ENCODE peak calls at places on chromosome X, in five cellular contexts. F, M, D, T and K are unnamed samples.

GRCh38 chrX:126489141-126489540 is 63.5 kb downstream of the DCAF12L1 start:
- DNase-seq in F (no peak), T (no peak), D (no peak), M (no peak), K (peak; percentile 26)

GRCh38 chrX:17923546-17923945 is 62.4 kb upstream of the RAI2 start:
- DNase-seq in F (no peak), D (no peak), T (no peak), M (no peak), K (no peak)

GRCh38 chrX:130085551-130085986 is 24.7 kb downstream of the ELF4 start:
- DNase-seq in M (peak; percentile 15), F (no peak), D (no peak), T (no peak), K (no peak)

GRCh38 chrX:150499240-150499639 is 69.2 kb upstream of the MTM1 start:
- DNase-seq in M (no peak), F (no peak), T (no peak), D (no peak), K (no peak)

GRCh38 chrX:17654116-17654515 is 83.2 kb upstream of the SCML1 start:
- DNase-seq in T (peak; percentile 56), F (no peak), M (no peak), D (no peak), K (no peak)

GRCh38 chrX:137891431-137891830 is 325.5 kb downstream of the ZIC3 start:
- DNase-seq in F (no peak), M (no peak), T (no peak), D (no peak), K (no peak)

GRCh38 chrX:103730147-103730546 is 19.4 kb downstream of the TMEM31 start:
- DNase-seq in T (no peak), F (no peak), D (no peak), M (no peak), K (no peak)

GRCh38 chrX:134971926-134972325 is 18.9 kb upstream of the SMIM10 start:
- DNase-seq in D (no peak), F (no peak), M (peak; percentile 11), T (no peak), K (no peak)

GRCh38 chrX:2632533-2633504 is 58.3 kb upstream of the CD99 start:
- DNase-seq in D (no peak), F (no peak), M (no peak), T (no peak), K (no peak)

GRCh38 chrX:22126311-22126710 is 94.2 kb downstream of the PHEX start:
- DNase-seq in D (no peak), M (no peak), F (no peak), T (no peak), K (no peak)

GRCh38 chrX:111519215-111519614 is 7.8 kb downstream of the SERTM2 start:
- DNase-seq in T (no peak), M (peak; percentile 2), D (peak; percentile 1), F (no peak), K (peak; percentile 84)

GRCh38 chrX:18390941-18391538 is 34.4 kb upstream of the CDKL5 start:
- DNase-seq in D (peak; percentile 41), M (peak; percentile 33), F (peak; percentile 63), T (peak; percentile 60), K (peak; percentile 54)

GRCh38 chrX:5242091-5242790 is 986.4 kb downstream of the NLGN4X start:
- DNase-seq in T (no peak), F (no peak), M (no peak), D (no peak), K (no peak)

GRCh38 chrX:7170903-7171302 is 22.9 kb upstream of the PUDP start:
- DNase-seq in D (no peak), F (no peak), T (peak; percentile 10), M (no peak), K (no peak)

GRCh38 chrX:69538321-69538876 is 34.3 kb downstream of the NALF2 start:
- DNase-seq in T (peak; percentile 76), M (peak; percentile 86), D (no peak), F (peak; percentile 41), K (peak; percentile 2)

GRCh38 chrX:54695231-54695630 is 102.8 kb downstream of the ITIH6 start:
- DNase-seq in T (no peak), M (peak; percentile 11), F (no peak), D (no peak), K (no peak)

GRCh38 chrX:143472334-143472938 is 44.8 kb downstream of the SPANXN3 start:
- DNase-seq in F (peak; percentile 13), M (no peak), T (no peak), D (peak; percentile 71), K (no peak)

GRCh38 chrX:118062048-118062789 is 54.4 kb downstream of the KLHL13 start:
- DNase-seq in F (no peak), D (no peak), T (no peak), M (no peak), K (no peak)

GRCh38 chrX:47621851-47622250 is 2.2 kb upstream of the SYN1 start:
- DNase-seq in M (no peak), T (no peak), F (no peak), D (no peak), K (no peak)

GRCh38 chrX:98068210-98068609 is 1184.5 kb downstream of the RPA4 start:
- DNase-seq in F (peak; percentile 28), D (no peak), M (no peak), T (no peak), K (no peak)

GRCh38 chrX:45711231-45711630 is 510.6 kb upstream of the DIPK2B start:
- DNase-seq in F (no peak), T (no peak), M (peak; percentile 9), D (no peak), K (peak; percentile 64)

GRCh38 chrX:129931411-129932136 is 25.6 kb downstream of the UTP14A start:
- DNase-seq in M (peak; percentile 93), D (peak; percentile 63), T (peak; percentile 38), F (peak; percentile 82), K (peak; percentile 73)

GRCh38 chrX:10618911-10619310 is 1.5 kb downstream of the MID1 start:
- DNase-seq in M (no peak), T (no peak), F (no peak), D (no peak), K (no peak)

GRCh38 chrX:103329991-103330390 is at the start of gene TCEAL7:
- DNase-seq in M (peak; percentile 15), D (no peak), T (no peak), F (peak; percentile 26), K (peak; percentile 18)

GRCh38 chrX:12497832-12498591 is 293.2 kb upstream of the PRPS2 start:
- DNase-seq in D (no peak), T (no peak), M (peak; percentile 6), F (no peak), K (no peak)

GRCh38 chrX:650274-650673 is 19.7 kb downstream of the SHOX start:
- DNase-seq in D (no peak), F (no peak), T (no peak), M (no peak), K (no peak)

GRCh38 chrX:82320554-82320953 is 1118.7 kb downstream of the SH3BGRL start:
- DNase-seq in M (no peak), D (no peak), F (no peak), T (no peak), K (no peak)

GRCh38 chrX:40072246-40072645 is 25.5 kb downstream of the BCOR start:
- DNase-seq in D (no peak), M (no peak), T (no peak), F (no peak), K (no peak)

GRCh38 chrX:155662297-155662696 is 49.5 kb upstream of the TMLHE start:
- DNase-seq in D (no peak), M (no peak), T (no peak), F (no peak), K (no peak)